ENCODE peak calls at places on chromosomes 11 and 22, in eight cellular contexts. One of them, this sample, is unnamed.
A peak's percentile ranks its signal among the peaks of the same experiment; 100 is the strongest.

GRCh38 chr11:113014262-113014661 is 53.0 kb downstream of the NCAM1 start:
- DNase-seq in type B pancreatic cell: no peak
- DNase-seq in left lung: no peak
- DNase-seq in GM23338: no peak
- DNase-seq in OCI-LY7: no peak
- DNase-seq in K562: no peak
- DNase-seq in neural crest cell: no peak
- DNase-seq in tibial artery: no peak
- DNase-seq in this sample: no peak

GRCh38 chr11:131674051-131674755 is 303.8 kb downstream of the NTM start:
- DNase-seq in neural crest cell: peak; percentile 80
- DNase-seq in type B pancreatic cell: peak; percentile 87
- DNase-seq in K562: peak; percentile 79
- DNase-seq in tibial artery: peak; percentile 41
- DNase-seq in left lung: peak; percentile 92
- DNase-seq in GM23338: peak; percentile 80
- DNase-seq in OCI-LY7: peak; percentile 44
- DNase-seq in this sample: no peak

GRCh38 chr11:11975201-11976092 is 33.0 kb downstream of the DKK3 start:
- DNase-seq in type B pancreatic cell: peak; percentile 49
- DNase-seq in neural crest cell: no peak
- DNase-seq in OCI-LY7: no peak
- DNase-seq in tibial artery: no peak
- DNase-seq in left lung: no peak
- DNase-seq in GM23338: no peak
- DNase-seq in K562: no peak
- DNase-seq in this sample: no peak

GRCh38 chr22:46367707-46368191 is 32.2 kb downstream of the TRMU start:
- DNase-seq in left lung: peak; percentile 92
- DNase-seq in neural crest cell: peak; percentile 63
- DNase-seq in tibial artery: no peak
- DNase-seq in K562: peak; percentile 72
- DNase-seq in OCI-LY7: peak; percentile 62
- DNase-seq in GM23338: peak; percentile 87
- DNase-seq in type B pancreatic cell: no peak
- DNase-seq in this sample: peak; percentile 61

GRCh38 chr11:37264060-37264459 is 666.0 kb upstream of the RAG2 start:
- DNase-seq in tibial artery: no peak
- DNase-seq in GM23338: no peak
- DNase-seq in K562: no peak
- DNase-seq in type B pancreatic cell: no peak
- DNase-seq in left lung: no peak
- DNase-seq in neural crest cell: no peak
- DNase-seq in OCI-LY7: no peak
- DNase-seq in this sample: no peak

GRCh38 chr11:64368673-64369074 is 9.7 kb downstream of the RPS6KA4 start:
- DNase-seq in neural crest cell: no peak
- DNase-seq in tibial artery: no peak
- DNase-seq in type B pancreatic cell: no peak
- DNase-seq in K562: no peak
- DNase-seq in OCI-LY7: no peak
- DNase-seq in left lung: peak; percentile 60
- DNase-seq in GM23338: peak; percentile 80
- DNase-seq in this sample: no peak

GRCh38 chr11:29231991-29232390 is 784.8 kb downstream of the KCNA4 start:
- DNase-seq in tibial artery: no peak
- DNase-seq in left lung: no peak
- DNase-seq in K562: no peak
- DNase-seq in type B pancreatic cell: no peak
- DNase-seq in GM23338: no peak
- DNase-seq in OCI-LY7: no peak
- DNase-seq in neural crest cell: no peak
- DNase-seq in this sample: no peak

GRCh38 chr22:38829485-38829884 is 14.3 kb downstream of the NPTXR start:
- DNase-seq in tibial artery: no peak
- DNase-seq in neural crest cell: no peak
- DNase-seq in K562: no peak
- DNase-seq in left lung: no peak
- DNase-seq in GM23338: no peak
- DNase-seq in OCI-LY7: no peak
- DNase-seq in type B pancreatic cell: no peak
- DNase-seq in this sample: no peak

GRCh38 chr22:47600281-47600680 is 837.8 kb downstream of the TBC1D22A start:
- DNase-seq in type B pancreatic cell: peak; percentile 52
- DNase-seq in K562: no peak
- DNase-seq in left lung: no peak
- DNase-seq in OCI-LY7: no peak
- DNase-seq in GM23338: no peak
- DNase-seq in tibial artery: peak; percentile 10
- DNase-seq in neural crest cell: no peak
- DNase-seq in this sample: no peak

GRCh38 chr11:68857037-68857586 is 15.4 kb upstream of the CPT1A start:
- DNase-seq in left lung: no peak
- DNase-seq in GM23338: no peak
- DNase-seq in type B pancreatic cell: no peak
- DNase-seq in tibial artery: no peak
- DNase-seq in K562: no peak
- DNase-seq in neural crest cell: no peak
- DNase-seq in OCI-LY7: no peak
- DNase-seq in this sample: no peak

GRCh38 chr11:36238881-36239280 is 50.3 kb downstream of the COMMD9 start:
- DNase-seq in OCI-LY7: no peak
- DNase-seq in left lung: no peak
- DNase-seq in type B pancreatic cell: no peak
- DNase-seq in K562: no peak
- DNase-seq in neural crest cell: no peak
- DNase-seq in tibial artery: no peak
- DNase-seq in GM23338: no peak
- DNase-seq in this sample: no peak

GRCh38 chr11:86162257-86162656 is 82.3 kb upstream of the EED start:
- DNase-seq in type B pancreatic cell: no peak
- DNase-seq in tibial artery: peak; percentile 54
- DNase-seq in OCI-LY7: no peak
- DNase-seq in GM23338: no peak
- DNase-seq in K562: peak; percentile 50
- DNase-seq in neural crest cell: no peak
- DNase-seq in left lung: no peak
- DNase-seq in this sample: peak; percentile 90

GRCh38 chr22:38461414-38462081 is 6.3 kb upstream of the KDELR3 start:
- DNase-seq in left lung: peak; percentile 90
- DNase-seq in GM23338: peak; percentile 99
- DNase-seq in neural crest cell: peak; percentile 89
- DNase-seq in tibial artery: peak; percentile 51
- DNase-seq in K562: peak; percentile 72
- DNase-seq in type B pancreatic cell: peak; percentile 88
- DNase-seq in OCI-LY7: peak; percentile 80
- DNase-seq in this sample: no peak

GRCh38 chr11:72781063-72781312 is 12.9 kb downstream of the STARD10 start:
- DNase-seq in tibial artery: no peak
- DNase-seq in left lung: peak; percentile 87
- DNase-seq in K562: no peak
- DNase-seq in OCI-LY7: no peak
- DNase-seq in GM23338: peak; percentile 53
- DNase-seq in type B pancreatic cell: no peak
- DNase-seq in neural crest cell: no peak
- DNase-seq in this sample: no peak

GRCh38 chr11:74269161-74269809 is 42.2 kb downstream of the P4HA3 start:
- DNase-seq in type B pancreatic cell: peak; percentile 34
- DNase-seq in tibial artery: no peak
- DNase-seq in K562: no peak
- DNase-seq in neural crest cell: no peak
- DNase-seq in GM23338: no peak
- DNase-seq in OCI-LY7: no peak
- DNase-seq in left lung: no peak
- DNase-seq in this sample: no peak

GRCh38 chr22:37258005-37258790 is 14.1 kb upstream of the RAC2 start:
- DNase-seq in left lung: no peak
- DNase-seq in GM23338: peak; percentile 51
- DNase-seq in K562: no peak
- DNase-seq in OCI-LY7: no peak
- DNase-seq in tibial artery: no peak
- DNase-seq in neural crest cell: no peak
- DNase-seq in type B pancreatic cell: no peak
- DNase-seq in this sample: no peak

DNA sequence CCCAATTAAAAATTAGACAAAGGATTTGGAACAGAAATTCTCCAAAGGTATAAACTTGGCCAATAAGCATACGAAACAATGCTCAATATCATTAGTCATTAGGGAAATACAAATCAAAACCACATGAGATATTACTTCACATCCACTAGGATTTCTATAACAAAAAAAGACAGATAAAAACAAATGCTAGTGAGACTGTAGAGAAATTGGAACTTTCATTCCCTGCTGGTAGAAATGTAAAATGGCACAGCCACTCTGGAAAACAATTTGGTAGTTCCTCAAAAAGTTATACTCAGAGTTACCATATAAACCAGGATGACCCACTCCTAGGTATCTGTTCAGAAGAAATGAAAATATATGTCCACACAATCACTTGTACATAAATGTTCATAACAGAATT is 71.6 kb downstream of the RPL27A start:
- DNase-seq in tibial artery: no peak
- DNase-seq in left lung: no peak
- DNase-seq in type B pancreatic cell: no peak
- DNase-seq in K562: no peak
- DNase-seq in GM23338: no peak
- DNase-seq in OCI-LY7: no peak
- DNase-seq in neural crest cell: no peak
- DNase-seq in this sample: no peak
- TF ChIP-seq CTCF in tibial artery: no peak
- TF ChIP-seq CTCF in left lung: no peak
- TF ChIP-seq CTCF in type B pancreatic cell: peak; percentile 60
- TF ChIP-seq CTCF in K562: no peak
- TF ChIP-seq CTCF in GM23338: peak; percentile 24
- TF ChIP-seq CTCF in OCI-LY7: no peak
- TF ChIP-seq CTCF in neural crest cell: peak; percentile 42
- TF ChIP-seq CTCF in this sample: no peak

GRCh38 chr11:76736773-76737495 is 46.2 kb upstream of the TSKU start:
- DNase-seq in K562: no peak
- DNase-seq in tibial artery: no peak
- DNase-seq in GM23338: no peak
- DNase-seq in left lung: no peak
- DNase-seq in neural crest cell: no peak
- DNase-seq in type B pancreatic cell: no peak
- DNase-seq in OCI-LY7: no peak
- DNase-seq in this sample: no peak
- TF ChIP-seq CTCF in K562: no peak
- TF ChIP-seq CTCF in tibial artery: no peak
- TF ChIP-seq CTCF in GM23338: no peak
- TF ChIP-seq CTCF in left lung: no peak
- TF ChIP-seq CTCF in neural crest cell: no peak
- TF ChIP-seq CTCF in type B pancreatic cell: no peak
- TF ChIP-seq CTCF in OCI-LY7: no peak
- TF ChIP-seq CTCF in this sample: no peak

DNA sequence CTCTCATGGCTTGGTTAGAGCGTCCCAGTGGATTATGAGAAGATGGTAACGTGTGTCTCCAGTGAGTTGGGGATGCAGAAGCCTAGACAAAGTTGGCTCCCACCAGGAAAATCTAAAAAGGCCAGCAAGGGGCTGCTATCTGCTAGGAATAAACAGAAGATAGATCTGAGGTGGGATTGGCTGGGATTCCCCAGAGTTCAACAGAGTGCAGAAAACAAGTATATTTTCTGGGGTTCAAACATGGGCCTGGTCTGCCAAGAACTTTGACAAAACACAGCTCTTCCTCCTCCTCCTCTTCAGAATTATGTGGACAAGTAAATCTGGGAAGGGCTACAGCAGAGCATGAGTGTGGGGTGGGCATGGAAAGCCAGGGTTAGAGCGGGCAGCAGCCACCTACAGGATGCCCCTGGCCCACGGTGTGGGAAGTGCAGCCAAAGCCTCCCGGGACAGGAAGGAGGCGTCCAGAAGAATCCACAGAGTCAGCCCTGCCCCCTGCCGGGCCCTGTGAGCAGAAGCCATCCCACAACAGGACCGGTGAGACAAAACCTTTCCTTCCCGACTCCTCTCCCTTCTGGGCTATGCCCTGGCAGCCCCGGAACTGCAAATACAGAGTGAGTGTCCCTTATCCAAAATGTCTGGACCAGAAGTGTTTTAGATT is 67.1 kb downstream of the CD82 start:
- DNase-seq in K562: peak; percentile 64
- DNase-seq in left lung: no peak
- DNase-seq in tibial artery: no peak
- DNase-seq in OCI-LY7: peak; percentile 17
- DNase-seq in type B pancreatic cell: no peak
- DNase-seq in GM23338: peak; percentile 76
- DNase-seq in neural crest cell: peak; percentile 35
- DNase-seq in this sample: no peak
- TF ChIP-seq CTCF in K562: peak; percentile 83
- TF ChIP-seq CTCF in left lung: peak; percentile 51
- TF ChIP-seq CTCF in tibial artery: peak; percentile 19
- TF ChIP-seq CTCF in OCI-LY7: peak; percentile 36
- TF ChIP-seq CTCF in type B pancreatic cell: peak; percentile 62
- TF ChIP-seq CTCF in GM23338: no peak
- TF ChIP-seq CTCF in neural crest cell: peak; percentile 48
- TF ChIP-seq CTCF in this sample: peak; percentile 63

DNA sequence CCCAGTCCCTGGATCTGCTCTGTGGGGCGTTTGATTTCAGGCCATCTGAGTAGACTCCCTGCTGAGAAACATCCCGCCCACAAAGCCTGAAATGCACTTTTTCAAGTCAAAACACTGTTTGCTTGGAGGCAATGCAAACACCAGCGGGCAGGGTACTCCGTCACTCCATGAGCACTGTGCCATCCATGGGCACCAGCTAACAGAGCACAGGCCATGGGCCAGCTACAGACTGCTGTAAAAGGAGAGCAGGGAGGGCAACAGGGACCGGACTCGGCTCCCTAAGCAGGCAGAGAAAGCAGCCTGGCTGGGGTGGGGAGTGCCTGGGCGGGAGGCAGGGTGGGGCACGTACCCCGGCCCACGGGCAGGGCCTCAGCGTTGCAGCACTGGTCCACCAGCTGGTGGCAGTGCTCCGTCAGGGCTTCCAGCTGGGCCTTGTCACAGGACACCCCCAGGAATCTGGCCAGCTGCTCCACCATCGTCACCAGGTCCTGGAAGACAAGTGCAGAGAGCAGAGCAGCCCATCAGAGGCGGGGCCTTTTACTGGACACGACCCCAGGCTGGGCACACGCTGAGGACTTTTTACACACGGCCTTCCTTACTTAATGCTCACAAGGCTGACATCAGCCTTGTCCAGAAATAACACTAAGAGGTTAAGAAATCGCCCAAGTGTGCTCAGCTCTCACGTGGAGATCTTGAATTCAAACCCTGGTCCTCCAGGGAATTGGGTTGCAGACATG is 16.8 kb upstream of the EFCAB6 start:
- DNase-seq in OCI-LY7: no peak
- DNase-seq in tibial artery: peak; percentile 64
- DNase-seq in neural crest cell: no peak
- DNase-seq in GM23338: peak; percentile 65
- DNase-seq in type B pancreatic cell: no peak
- DNase-seq in left lung: no peak
- DNase-seq in K562: no peak
- DNase-seq in this sample: peak; percentile 25
- TF ChIP-seq CTCF in OCI-LY7: no peak
- TF ChIP-seq CTCF in tibial artery: no peak
- TF ChIP-seq CTCF in neural crest cell: no peak
- TF ChIP-seq CTCF in GM23338: no peak
- TF ChIP-seq CTCF in type B pancreatic cell: no peak
- TF ChIP-seq CTCF in left lung: no peak
- TF ChIP-seq CTCF in K562: no peak
- TF ChIP-seq CTCF in this sample: no peak

GRCh38 chr11:10298342-10298741 is 4.3 kb upstream of the SBF2 start:
- DNase-seq in GM23338: no peak
- DNase-seq in neural crest cell: no peak
- DNase-seq in tibial artery: no peak
- DNase-seq in K562: no peak
- DNase-seq in OCI-LY7: no peak
- DNase-seq in left lung: no peak
- DNase-seq in type B pancreatic cell: no peak
- DNase-seq in this sample: no peak
- TF ChIP-seq CTCF in GM23338: peak; percentile 24
- TF ChIP-seq CTCF in neural crest cell: peak; percentile 45
- TF ChIP-seq CTCF in tibial artery: no peak
- TF ChIP-seq CTCF in K562: no peak
- TF ChIP-seq CTCF in OCI-LY7: peak; percentile 35
- TF ChIP-seq CTCF in left lung: no peak
- TF ChIP-seq CTCF in type B pancreatic cell: peak; percentile 50
- TF ChIP-seq CTCF in this sample: no peak